ENCODE peak calls at places on chromosomes 5 and 9, in six cellular contexts. R is HCT116, X is HepG2, T is K562, I is H1, P is GM12878. G is an unnamed sample. For H3K4me1, the result is how much of the 10 kb centered on the place peaks cover.

GRCh38 chr5:143165049-143165448 is 238.4 kb downstream of the NR3C1 start:
- DNase-seq in R (no peak), X (no peak), T (no peak), I (no peak), P (no peak), G (no peak)

GRCh38 chr5:34854459-34855174 is 15.7 kb downstream of the TTC23L start:
- DNase-seq in R (no peak), X (no peak), T (no peak), I (no peak), P (peak), G (no peak)

GRCh38 chr9:123119566-123119965 is 86.1 kb downstream of the GPR21 start:
- DNase-seq in R (no peak), X (no peak), T (no peak), I (no peak), P (no peak), G (no peak)

GRCh38 chr9:125146247-125146646 is 2.9 kb upstream of the SCAI start:
- DNase-seq in R (no peak), X (no peak), T (no peak), I (no peak), P (no peak), G (no peak)

GRCh38 chr9:86098793-86099694 is at the start of gene GOLM1:
- DNase-seq in R (no peak), X (no peak), T (peak), I (peak), P (no peak), G (no peak)

GRCh38 chr5:72231989-72232703 is 87.9 kb downstream of the MRPS27 start:
- DNase-seq in R (no peak), X (no peak), T (peak), I (no peak), P (no peak), G (no peak)

GRCh38 chr9:22008662-22009562 is at the start of gene CDKN2B:
- DNase-seq in R (peak), X (peak), T (no peak), I (peak), P (no peak), G (peak)

GRCh38 chr9:105198763-105199339 is 45.6 kb upstream of the SLC44A1 start:
- DNase-seq in R (no peak), X (no peak), T (no peak), I (no peak), P (no peak), G (no peak)

GRCh38 chr5:82164957-82165698 is 113.0 kb downstream of the RPS23 start:
- DNase-seq in R (no peak), X (no peak), T (no peak), I (no peak), P (no peak), G (no peak)

GRCh38 chr5:485113-485942 is 38.9 kb downstream of the SLC9A3 start:
- DNase-seq in R (no peak), X (no peak), T (no peak), I (no peak), P (no peak), G (no peak)

GRCh38 chr5:114780290-114780689 is 389.4 kb downstream of the TRIM36 start:
- DNase-seq in R (no peak), X (no peak), T (no peak), I (no peak), P (no peak), G (no peak)

GRCh38 chr9:126534431-126535186 is 79.1 kb upstream of the LMX1B start:
- DNase-seq in R (no peak), X (no peak), T (no peak), I (no peak), P (no peak), G (no peak)

GRCh38 chr5:52148679-52149078 is 639.0 kb upstream of the ITGA1 start:
- DNase-seq in R (no peak), X (no peak), T (no peak), I (no peak), P (no peak), G (no peak)

GRCh38 chr9:21688108-21689102 is 114.0 kb upstream of the MTAP start:
- DNase-seq in R (no peak), X (no peak), T (no peak), I (no peak), P (no peak), G (no peak)

GRCh38 chr5:68229416-68229815 is 13.9 kb downstream of the PIK3R1 start:
- DNase-seq in R (no peak), X (no peak), T (no peak), I (no peak), P (no peak), G (no peak)

GRCh38 chr5:14270212-14270702 is 127.1 kb downstream of the TRIO start:
- DNase-seq in R (peak), X (peak), T (peak), I (no peak), P (no peak), G (peak)

GRCh38 chr5:76688836-76689235 is 27.1 kb upstream of the F2R start:
- DNase-seq in R (no peak), X (no peak), T (no peak), I (no peak), P (no peak), G (no peak)

GRCh38 chr9:131844745-131845118 is 104.9 kb upstream of the RAPGEF1 start:
- DNase-seq in R (no peak), X (no peak), T (no peak), I (no peak), P (no peak), G (no peak)

GRCh38 chr5:180126716-180127681 is 55.4 kb upstream of the RNF130 start:
- DNase-seq in R (no peak), X (no peak), T (peak), I (peak), P (no peak), G (no peak)

GRCh38 chr5:120471971-120472370 is 7.9 kb downstream of the PRR16 start:
- DNase-seq in R (no peak), X (no peak), T (no peak), I (no peak), P (no peak), G (no peak)

GRCh38 chr9:113556877-113557593 is 93.5 kb downstream of the RGS3 start:
- DNase-seq in R (no peak), X (no peak), T (no peak), I (no peak), P (no peak), G (no peak)

GRCh38 chr9:70398145-70398556 is 16.3 kb downstream of the KLF9 start:
- DNase-seq in R (no peak), X (no peak), T (peak), I (no peak), P (peak), G (no peak)

GRCh38 chr9:75101004-75101601 is 12.8 kb downstream of the OSTF1 start:
- DNase-seq in R (no peak), X (no peak), T (no peak), I (no peak), P (no peak), G (no peak)

GRCh38 chr5:136621743-136622142 is 256.4 kb upstream of the TRPC7 start:
- DNase-seq in R (no peak), X (no peak), T (no peak), I (no peak), P (no peak), G (no peak)

GRCh38 chr9:14389146-14389545 is 75.2 kb upstream of the NFIB start:
- DNase-seq in R (no peak), X (no peak), T (no peak), I (no peak), P (no peak), G (no peak)

GRCh38 chr9:95874303-95874988 is 1.0 kb upstream of the ERCC6L2 start:
- DNase-seq in R (no peak), X (peak), T (no peak), I (no peak), P (no peak), G (no peak)

GRCh38 chr9:88652876-88653275 is 117.9 kb downstream of the NXNL2 start:
- DNase-seq in R (no peak), X (no peak), T (no peak), I (no peak), P (no peak), G (no peak)

GRCh38 chr9:77647267-77647658 is 859 bp downstream of the GNA14 start:
- DNase-seq in R (no peak), X (no peak), T (no peak), I (no peak), P (no peak), G (no peak)

GRCh38 chr9:133075925-133076324 is 14.1 kb downstream of the CEL start:
- DNase-seq in R (no peak), X (peak), T (no peak), I (no peak), P (no peak), G (no peak)

GRCh38 chr5:77569409-77569808 is 69.1 kb downstream of the OTP start:
- DNase-seq in R (no peak), X (no peak), T (no peak), I (no peak), P (no peak), G (no peak)

GRCh38 chr5:15168397-15168796 is 296.8 kb upstream of the ANKH start:
- DNase-seq in R (no peak), X (no peak), T (no peak), I (no peak), P (no peak), G (no peak)

GRCh38 chr9:4508246-4508906 is 18.1 kb downstream of the SLC1A1 start:
- DNase-seq in R (no peak), X (no peak), T (no peak), I (no peak), P (no peak), G (no peak)

GRCh38 chr9:36625006-36625600 is 52.4 kb downstream of the MELK start:
- DNase-seq in R (peak), X (no peak), T (no peak), I (no peak), P (no peak), G (no peak)
- H3K4me3 ChIP-seq in R (no peak), X (no peak), T (no peak), I (no peak), P (no peak), G (no peak)

DNA sequence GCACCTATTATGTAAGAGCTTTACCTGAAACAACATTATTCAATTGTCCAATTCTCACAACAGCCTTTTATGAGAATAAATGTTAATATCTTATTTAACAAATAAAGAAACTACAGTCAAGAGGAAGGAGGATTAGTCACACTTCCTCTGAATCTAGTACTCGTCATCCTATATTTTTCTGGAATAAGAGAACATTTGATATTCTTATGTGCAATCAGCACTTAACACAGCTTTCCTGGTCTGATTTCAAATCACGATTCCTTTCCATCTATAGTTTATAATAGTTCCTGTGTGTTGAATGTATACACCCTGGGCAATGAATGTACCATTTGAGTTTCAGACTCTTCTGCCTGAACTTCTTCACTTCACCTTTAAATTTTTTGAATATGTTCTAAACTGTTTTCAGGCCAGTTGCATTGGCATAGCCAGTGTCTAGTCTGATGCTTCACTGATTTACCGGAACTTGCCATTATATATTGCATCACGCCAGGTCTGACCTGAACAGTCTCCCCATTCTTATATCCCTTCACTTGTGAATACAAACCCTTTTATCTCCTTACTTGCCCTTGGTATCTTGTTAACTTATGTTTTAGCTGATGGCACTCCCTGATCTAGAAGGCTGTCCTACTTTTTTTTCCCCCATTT is 698.3 kb downstream of the MAT2B start:
- DNase-seq in R (no peak), X (no peak), T (no peak), I (no peak), P (no peak), G (no peak)
- H3K4me1 ChIP-seq in R (under half), X (under half), T (under half), I (under half), P (under half), G (under half)

DNA sequence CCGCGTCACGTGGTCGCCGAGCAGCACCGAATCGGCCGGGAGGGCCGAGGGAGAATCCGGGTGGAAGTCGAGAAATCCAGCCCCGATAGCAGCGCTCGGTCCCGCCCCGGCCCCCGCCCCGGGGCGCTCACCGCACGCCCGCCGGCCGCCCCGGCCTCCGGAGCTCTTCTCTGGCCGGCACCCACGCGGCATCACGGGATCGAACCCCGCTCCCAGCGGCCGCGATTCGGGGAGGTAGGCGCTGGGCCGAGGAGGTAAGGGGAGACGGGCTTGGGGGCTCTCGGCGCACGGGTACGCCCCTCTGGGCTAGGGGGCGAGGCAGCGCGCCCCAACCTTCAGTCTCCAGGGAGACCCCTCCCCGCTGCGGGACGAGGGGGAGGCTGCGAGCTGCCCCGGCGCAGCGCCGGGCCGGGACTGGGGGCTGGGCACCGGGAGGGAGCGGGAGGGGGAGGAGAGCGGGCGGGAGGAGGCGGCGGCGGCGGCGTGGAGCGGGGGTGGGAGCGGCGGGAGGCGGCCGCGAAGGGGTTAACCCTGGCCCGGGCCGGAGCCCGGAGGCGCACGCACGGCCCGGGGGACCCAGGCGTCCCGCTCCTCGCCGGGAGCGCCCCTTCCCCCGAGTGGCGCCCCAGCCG is 22.0 kb upstream of the NDST1 start:
- DNase-seq in R (no peak), X (no peak), T (peak), I (peak), P (no peak), G (no peak)
- TF ChIP-seq ZNF274 in R (no peak), X (no peak), T (no peak), I (no peak), P (no peak), G (no peak)

DNA sequence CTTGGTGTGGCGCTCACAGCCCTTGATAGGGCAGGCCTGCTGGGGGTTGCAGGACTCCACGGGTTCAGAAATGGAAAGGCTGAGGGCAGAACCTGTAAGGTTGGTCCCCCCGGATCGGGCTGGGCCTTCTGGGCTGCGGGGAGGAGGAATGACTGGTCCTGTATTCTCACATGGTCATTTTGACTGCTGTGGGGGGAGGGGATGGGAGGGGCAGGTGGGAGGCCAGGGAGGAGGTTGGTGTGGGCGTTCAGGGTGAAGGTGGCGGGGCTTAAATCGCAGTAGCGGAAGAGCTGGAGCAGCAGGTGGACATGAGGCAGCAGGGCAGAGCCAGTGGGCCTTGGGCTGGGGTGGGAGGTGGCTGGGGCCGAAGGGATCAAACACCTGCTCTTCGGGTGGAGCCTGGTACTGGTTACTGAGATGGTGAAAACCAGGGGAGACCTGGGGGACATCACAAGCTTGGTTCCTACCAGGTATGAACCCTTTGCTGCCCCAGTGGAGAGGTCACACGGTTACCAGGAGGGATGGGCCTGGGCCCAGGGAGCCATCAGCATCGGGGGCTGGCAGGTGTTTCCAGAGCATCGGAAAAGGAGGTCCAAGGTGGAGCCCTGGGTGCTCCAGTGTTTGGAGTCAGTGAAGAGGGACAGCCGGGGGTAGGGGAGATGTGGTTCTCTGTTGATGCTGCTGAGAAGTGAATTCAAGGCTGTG is 1.8 kb downstream of the MRPS2 start:
- DNase-seq in R (no peak), X (no peak), T (no peak), I (no peak), P (no peak), G (no peak)
- H3K4me3 ChIP-seq in R (peak), X (peak), T (peak), I (peak), P (peak), G (peak)

GRCh38 chr9:653856-654387 is 187.6 kb upstream of the DMRT1 start:
- DNase-seq in R (no peak), X (no peak), T (no peak), I (no peak), P (no peak), G (no peak)

GRCh38 chr9:660227-660626 is 181.3 kb upstream of the DMRT1 start:
- DNase-seq in R (no peak), X (no peak), T (no peak), I (no peak), P (no peak), G (no peak)

GRCh38 chr9:659286-659685 is 182.2 kb upstream of the DMRT1 start:
- DNase-seq in R (no peak), X (no peak), T (no peak), I (no peak), P (no peak), G (no peak)

GRCh38 chr9:655875-656274 is 185.6 kb upstream of the DMRT1 start:
- DNase-seq in R (no peak), X (no peak), T (no peak), I (no peak), P (no peak), G (no peak)

DNA sequence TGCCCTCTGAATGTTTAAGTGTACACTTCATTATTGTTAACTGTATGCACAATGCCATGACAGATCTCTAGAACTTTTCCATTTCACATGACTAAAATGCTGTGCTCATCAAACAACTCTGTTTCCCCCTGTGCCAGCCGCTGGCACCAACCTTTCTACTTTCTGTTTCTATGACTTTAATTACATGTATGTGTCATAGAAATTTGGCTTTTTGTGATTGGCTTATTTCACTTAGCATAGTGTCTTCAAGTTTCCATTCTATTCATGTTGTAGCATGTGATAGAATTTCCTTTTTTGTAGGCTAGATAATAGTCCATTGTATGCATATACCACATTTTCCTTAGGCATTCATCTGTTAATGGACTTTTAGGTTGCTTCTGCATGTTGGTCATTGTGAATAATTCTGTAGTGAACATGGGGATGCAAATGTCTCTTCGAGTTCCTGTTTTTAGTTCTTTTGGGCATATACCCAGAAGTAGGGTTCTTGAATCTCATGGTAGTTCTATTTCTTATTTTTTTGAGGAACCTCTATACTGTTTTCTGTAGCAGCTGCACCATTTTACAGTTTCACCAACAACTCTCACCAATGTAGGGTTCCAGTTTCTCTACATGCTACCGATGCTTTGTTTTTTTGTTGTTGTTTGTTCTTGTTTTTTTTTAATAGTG is 184.4 kb upstream of the DMRT1 start:
- DNase-seq in R (no peak), X (no peak), T (no peak), I (no peak), P (no peak), G (no peak)
- H3K4me1 ChIP-seq in R (under half), X (under half), T (under half), I (under half), P (under half), G (under half)

GRCh38 chr5:154676508-154676907 is 78.7 kb upstream of the LARP1 start:
- DNase-seq in R (no peak), X (no peak), T (no peak), I (no peak), P (no peak), G (no peak)
- TF ChIP-seq ZNF274 in R (no peak), X (no peak), T (no peak), I (no peak), P (no peak), G (no peak)

GRCh38 chr9:38026021-38026809 is 42.8 kb downstream of the SHB start:
- DNase-seq in R (no peak), X (peak), T (peak), I (no peak), P (no peak), G (peak)
- H3K4me3 ChIP-seq in R (peak), X (no peak), T (no peak), I (no peak), P (no peak), G (no peak)